ENCODE peak calls at places on chromosomes 6 and 20, in ten cellular contexts. M, S, V, Y, L, H, D, T, E and I are unnamed samples.

GRCh38 chr6:107811591-107812218 is 12.4 kb downstream of the SCML4 start:
- DNase-seq in M (no peak), S (no peak), V (peak), Y (no peak), L (peak), H (no peak), D (no peak), T (no peak), E (no peak), I (no peak)

GRCh38 chr20:5657190-5657872 is 92.9 kb upstream of the SHLD1 start:
- DNase-seq in M (no peak), S (peak), V (peak), Y (no peak), L (peak), H (no peak), D (peak), T (no peak), E (peak), I (peak)

GRCh38 chr6:97175806-97176205 is 107.2 kb downstream of the MMS22L start:
- DNase-seq in M (no peak), S (no peak), V (no peak), Y (no peak), L (peak), H (no peak), D (no peak), T (no peak), E (no peak), I (peak)

GRCh38 chr6:5995705-5996686 is 10.7 kb downstream of the NRN1 start:
- DNase-seq in M (peak), S (peak), V (peak), Y (no peak), L (peak), H (peak), D (no peak), T (no peak), E (no peak), I (peak)

GRCh38 chr20:2403291-2404052 is 22.8 kb downstream of the TGM6 start:
- DNase-seq in M (no peak), S (no peak), V (no peak), Y (no peak), L (no peak), H (no peak), D (no peak), T (no peak), E (no peak), I (no peak)

GRCh38 chr6:79145301-79145700 is 67.2 kb upstream of the PHIP start:
- DNase-seq in M (no peak), S (no peak), V (no peak), Y (no peak), L (no peak), H (no peak), D (no peak), T (no peak), E (no peak), I (no peak)

GRCh38 chr20:51500311-51500710 is 42.2 kb downstream of the NFATC2 start:
- DNase-seq in M (no peak), S (no peak), V (peak), Y (no peak), L (no peak), H (no peak), D (no peak), T (no peak), E (no peak), I (no peak)

GRCh38 chr20:56995635-56996075 is 270.8 kb downstream of the BMP7 start:
- DNase-seq in M (peak), S (no peak), V (peak), Y (no peak), L (no peak), H (peak), D (no peak), T (peak), E (no peak), I (no peak)

GRCh38 chr20:38878798-38879197 is 47.4 kb upstream of the FAM83D start:
- DNase-seq in M (peak), S (no peak), V (peak), Y (no peak), L (peak), H (peak), D (no peak), T (no peak), E (peak), I (peak)

GRCh38 chr20:49846206-49846807 is 33.7 kb downstream of the SLC9A8 start:
- DNase-seq in M (peak), S (no peak), V (peak), Y (peak), L (peak), H (peak), D (no peak), T (peak), E (peak), I (peak)

GRCh38 chr6:122719176-122719575 is 60.3 kb upstream of the FABP7 start:
- DNase-seq in M (no peak), S (no peak), V (no peak), Y (no peak), L (no peak), H (no peak), D (no peak), T (no peak), E (no peak), I (no peak)

GRCh38 chr6:148999921-149000589 is 253.2 kb downstream of the UST start:
- DNase-seq in M (no peak), S (no peak), V (peak), Y (peak), L (peak), H (no peak), D (peak), T (no peak), E (peak), I (peak)

GRCh38 chr6:150006961-150007464 is 18.3 kb downstream of the RAET1L start:
- DNase-seq in M (no peak), S (no peak), V (peak), Y (no peak), L (no peak), H (peak), D (no peak), T (peak), E (no peak), I (no peak)

GRCh38 chr6:8888468-8888867 is 453.1 kb upstream of the SLC35B3 start:
- DNase-seq in M (no peak), S (no peak), V (peak), Y (no peak), L (no peak), H (no peak), D (no peak), T (peak), E (no peak), I (no peak)

GRCh38 chr20:42134265-42135098 is 516.3 kb upstream of the CHD6 start:
- DNase-seq in M (no peak), S (no peak), V (no peak), Y (no peak), L (no peak), H (no peak), D (no peak), T (no peak), E (no peak), I (no peak)

GRCh38 chr6:159052720-159053119 is 7.9 kb upstream of the TAGAP start:
- DNase-seq in M (no peak), S (no peak), V (no peak), Y (no peak), L (no peak), H (no peak), D (no peak), T (no peak), E (no peak), I (no peak)

GRCh38 chr6:126067080-126067479 is 80.7 kb downstream of the TRMT11 start:
- DNase-seq in M (no peak), S (no peak), V (no peak), Y (no peak), L (peak), H (no peak), D (no peak), T (no peak), E (no peak), I (no peak)

GRCh38 chr6:100296810-100297544 is 167.7 kb downstream of the SIM1 start:
- DNase-seq in M (no peak), S (no peak), V (peak), Y (no peak), L (peak), H (no peak), D (peak), T (no peak), E (peak), I (peak)

GRCh38 chr20:36591854-36592641 is 13.5 kb upstream of the RAB5IF start:
- DNase-seq in M (no peak), S (no peak), V (peak), Y (no peak), L (peak), H (peak), D (no peak), T (no peak), E (no peak), I (peak)

GRCh38 chr6:15818491-15818890 is 155.7 kb upstream of the DTNBP1 start:
- DNase-seq in M (no peak), S (no peak), V (no peak), Y (no peak), L (no peak), H (no peak), D (no peak), T (no peak), E (no peak), I (no peak)

GRCh38 chr6:12545837-12546658 is 170.5 kb upstream of the PHACTR1 start:
- DNase-seq in M (no peak), S (no peak), V (peak), Y (no peak), L (peak), H (no peak), D (peak), T (no peak), E (peak), I (peak)

GRCh38 chr6:148817689-148818088 is 70.9 kb downstream of the UST start:
- DNase-seq in M (no peak), S (no peak), V (no peak), Y (no peak), L (no peak), H (no peak), D (no peak), T (no peak), E (no peak), I (no peak)

GRCh38 chr6:111228094-111228493 is 140.8 kb downstream of the SLC16A10 start:
- DNase-seq in M (no peak), S (no peak), V (peak), Y (no peak), L (peak), H (no peak), D (no peak), T (no peak), E (no peak), I (no peak)

GRCh38 chr6:75130784-75131183 is 75.1 kb downstream of the COL12A1 start:
- DNase-seq in M (no peak), S (no peak), V (peak), Y (no peak), L (peak), H (no peak), D (no peak), T (no peak), E (no peak), I (no peak)

GRCh38 chr20:62253398-62253797 is 15.1 kb downstream of the OSBPL2 start:
- DNase-seq in M (no peak), S (no peak), V (no peak), Y (no peak), L (no peak), H (no peak), D (no peak), T (no peak), E (no peak), I (no peak)

GRCh38 chr20:44137210-44137781 is 49.7 kb downstream of the JPH2 start:
- DNase-seq in M (no peak), S (no peak), V (peak), Y (no peak), L (peak), H (peak), D (no peak), T (no peak), E (no peak), I (no peak)

GRCh38 chr20:25984933-25985332 is 288.3 kb upstream of the ZNF337 start:
- DNase-seq in M (no peak), S (no peak), V (peak), Y (no peak), L (peak), H (no peak), D (peak), T (no peak), E (no peak), I (peak)

GRCh38 chr6:30844118-30844535 is 40.2 kb upstream of the DDR1 start:
- DNase-seq in M (no peak), S (peak), V (no peak), Y (no peak), L (peak), H (peak), D (no peak), T (no peak), E (no peak), I (no peak)

GRCh38 chr6:68211242-68211795 is 423.8 kb upstream of the ADGRB3 start:
- DNase-seq in M (no peak), S (no peak), V (peak), Y (no peak), L (no peak), H (no peak), D (no peak), T (no peak), E (no peak), I (no peak)

GRCh38 chr6:133857696-133858095 is 31.2 kb upstream of the TCF21 start:
- DNase-seq in M (no peak), S (no peak), V (no peak), Y (no peak), L (no peak), H (no peak), D (no peak), T (no peak), E (no peak), I (no peak)

GRCh38 chr6:150293019-150293418 is 75.8 kb upstream of the IYD start:
- DNase-seq in M (no peak), S (no peak), V (no peak), Y (no peak), L (no peak), H (no peak), D (no peak), T (no peak), E (no peak), I (no peak)

GRCh38 chr20:23090147-23090546 is 4.0 kb upstream of the CD93 start:
- DNase-seq in M (no peak), S (no peak), V (no peak), Y (no peak), L (no peak), H (no peak), D (no peak), T (no peak), E (no peak), I (no peak)

GRCh38 chr6:83439201-83439600 is 8.3 kb upstream of the ME1 start:
- DNase-seq in M (no peak), S (no peak), V (no peak), Y (no peak), L (no peak), H (no peak), D (no peak), T (no peak), E (no peak), I (no peak)

GRCh38 chr20:8661229-8662023 is 407.5 kb upstream of the PLCB4 start:
- DNase-seq in M (no peak), S (no peak), V (no peak), Y (no peak), L (no peak), H (peak), D (no peak), T (no peak), E (no peak), I (no peak)

GRCh38 chr6:42520786-42521607 is 42.8 kb upstream of the UBR2 start:
- DNase-seq in M (no peak), S (no peak), V (peak), Y (no peak), L (peak), H (no peak), D (no peak), T (no peak), E (no peak), I (peak)

GRCh38 chr6:80640176-80640575 is 533.7 kb downstream of the BCKDHB start:
- DNase-seq in M (no peak), S (no peak), V (no peak), Y (no peak), L (peak), H (no peak), D (no peak), T (peak), E (no peak), I (no peak)

GRCh38 chr6:112311950-112312547 is 35.1 kb upstream of the RFPL4B start:
- DNase-seq in M (no peak), S (no peak), V (peak), Y (no peak), L (peak), H (peak), D (no peak), T (peak), E (no peak), I (peak)
- TF ChIP-seq CTCF in M (peak), S (peak), V (peak), Y (no peak), L (peak), H (peak), D (peak), T (peak), E (peak), I (peak)

GRCh38 chr6:18681828-18682503 is 294.8 kb downstream of the RNF144B start:
- DNase-seq in M (no peak), S (no peak), V (no peak), Y (no peak), L (no peak), H (no peak), D (no peak), T (no peak), E (no peak), I (no peak)

GRCh38 chr6:18684343-18684742 is 297.2 kb downstream of the RNF144B start:
- DNase-seq in M (no peak), S (no peak), V (no peak), Y (no peak), L (no peak), H (no peak), D (no peak), T (no peak), E (no peak), I (no peak)

GRCh38 chr6:18680842-18681241 is 293.7 kb downstream of the RNF144B start:
- DNase-seq in M (no peak), S (no peak), V (peak), Y (no peak), L (no peak), H (no peak), D (no peak), T (no peak), E (no peak), I (no peak)
- TF ChIP-seq CTCF in M (no peak), S (peak), V (peak), Y (no peak), L (peak), H (peak), D (no peak), T (peak), E (no peak), I (peak)

DNA sequence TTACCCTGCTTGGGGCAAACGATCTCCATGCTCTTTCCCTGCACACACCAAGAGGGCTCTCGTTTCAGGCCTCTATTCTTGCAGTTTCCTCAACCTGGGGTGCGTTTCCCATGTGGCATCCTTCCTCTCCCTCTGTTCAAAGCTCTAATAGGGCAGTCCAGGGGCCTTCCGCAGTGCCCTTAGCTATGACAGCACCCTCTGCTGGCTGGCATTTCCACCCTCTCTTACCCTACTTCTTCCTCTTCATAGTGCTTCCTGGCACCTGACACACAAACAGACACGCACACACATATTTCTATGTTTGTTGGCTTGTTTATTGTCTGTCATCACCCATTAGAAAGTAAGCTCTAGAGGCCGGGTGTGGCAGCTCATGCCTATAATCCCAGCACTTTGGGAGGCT is 294.0 kb downstream of the CLIC5 start:
- DNase-seq in M (no peak), S (no peak), V (no peak), Y (no peak), L (no peak), H (no peak), D (no peak), T (no peak), E (no peak), I (no peak)
- TF ChIP-seq CTCF in M (no peak), S (no peak), V (peak), Y (no peak), L (no peak), H (peak), D (no peak), T (no peak), E (no peak), I (peak)

GRCh38 chr6:119974430-119975159 is 625.0 kb upstream of the MAN1A1 start:
- DNase-seq in M (no peak), S (no peak), V (peak), Y (no peak), L (no peak), H (no peak), D (no peak), T (no peak), E (no peak), I (no peak)

GRCh38 chr6:119978274-119978889 is 628.8 kb upstream of the MAN1A1 start:
- DNase-seq in M (no peak), S (no peak), V (peak), Y (no peak), L (peak), H (peak), D (no peak), T (peak), E (peak), I (peak)

GRCh38 chr6:119980802-119981201 is 631.2 kb upstream of the MAN1A1 start:
- DNase-seq in M (no peak), S (no peak), V (no peak), Y (no peak), L (no peak), H (no peak), D (no peak), T (no peak), E (no peak), I (no peak)

DNA sequence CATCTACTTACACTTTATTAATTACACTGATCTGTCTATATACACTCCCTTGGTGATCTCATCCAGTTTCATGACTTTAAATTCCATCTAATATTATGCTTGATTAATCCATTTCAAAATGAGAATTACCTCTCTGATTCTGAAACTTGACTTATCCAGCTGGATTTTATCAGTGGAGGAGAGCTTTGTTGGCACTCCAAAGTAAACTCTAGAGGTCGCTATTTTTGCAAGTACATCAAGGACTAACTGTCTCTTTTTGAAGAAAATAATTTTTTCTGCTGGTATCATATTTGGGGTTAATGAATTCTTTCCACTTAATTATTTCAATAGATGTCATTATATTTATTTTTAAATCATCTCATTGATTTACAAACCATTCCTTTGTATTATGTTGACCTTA is 630.3 kb upstream of the MAN1A1 start:
- DNase-seq in M (no peak), S (no peak), V (peak), Y (no peak), L (peak), H (peak), D (no peak), T (peak), E (no peak), I (peak)
- TF ChIP-seq CTCF in M (peak), S (peak), V (peak), Y (no peak), L (peak), H (peak), D (no peak), T (peak), E (peak), I (peak)

GRCh38 chr6:39309942-39310531 is 4.2 kb downstream of the KCNK17 start:
- DNase-seq in M (peak), S (peak), V (peak), Y (peak), L (peak), H (peak), D (peak), T (peak), E (peak), I (peak)
- TF ChIP-seq CTCF in M (peak), S (peak), V (peak), Y (peak), L (peak), H (peak), D (peak), T (peak), E (peak), I (peak)

GRCh38 chr6:157911278-157911677 is 70.4 kb upstream of the SYNJ2 start:
- DNase-seq in M (no peak), S (no peak), V (no peak), Y (no peak), L (no peak), H (peak), D (no peak), T (no peak), E (no peak), I (no peak)
- TF ChIP-seq CTCF in M (no peak), S (no peak), V (no peak), Y (no peak), L (no peak), H (no peak), D (no peak), T (no peak), E (no peak), I (peak)

DNA sequence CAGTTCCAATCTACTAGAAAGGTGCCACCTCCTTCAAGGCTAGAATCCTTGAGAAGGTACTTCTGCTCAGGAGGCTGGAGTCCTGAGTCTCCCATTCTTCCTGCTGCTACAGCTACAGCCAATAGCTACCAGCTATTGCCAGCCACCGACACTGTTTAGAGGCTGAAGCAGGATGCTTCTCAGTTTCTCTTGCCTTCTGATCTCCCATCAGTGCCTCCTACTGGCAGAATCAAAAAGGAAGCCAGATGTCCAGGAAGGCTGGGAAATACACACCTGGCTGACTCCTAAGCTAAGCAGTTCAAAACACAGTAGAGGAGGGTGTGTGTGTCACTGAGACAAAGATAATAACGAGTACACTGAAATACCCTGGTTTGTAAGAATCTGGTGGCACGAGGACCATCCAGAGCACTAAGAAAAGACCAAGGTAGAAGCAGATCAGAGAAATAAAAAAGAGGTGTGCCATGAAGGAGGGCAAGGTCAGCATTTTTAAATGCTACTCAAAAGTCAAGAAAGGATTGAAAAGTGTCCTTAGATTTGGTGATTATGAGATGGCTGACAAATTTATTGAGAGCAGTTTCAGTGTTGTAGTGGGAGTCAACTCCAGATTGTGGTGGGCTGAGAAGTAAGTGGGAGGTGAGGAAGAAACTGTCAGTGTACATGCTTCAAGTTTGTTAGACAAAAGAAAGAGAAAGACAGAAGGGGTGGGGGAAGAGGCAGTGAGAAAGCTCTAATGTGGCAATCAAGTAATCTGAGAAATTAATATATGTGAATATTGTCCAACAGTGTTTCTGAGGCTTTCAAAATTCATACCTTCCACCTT is 2.3 kb upstream of the HLA-DMA start:
- DNase-seq in M (no peak), S (no peak), V (peak), Y (peak), L (no peak), H (peak), D (no peak), T (peak), E (no peak), I (peak)
- TF ChIP-seq CTCF in M (peak), S (peak), V (peak), Y (no peak), L (peak), H (peak), D (peak), T (peak), E (peak), I (peak)